ENCODE peak calls at places on chromosomes 5 and 9, in ten cellular contexts. F is neuronal stem cell, I is small intestine, U is endodermal cell, B is aorta, D is SK-N-MC, Z is upper lobe of right lung, N is brain microvascular endothelial cell, R is psoas muscle, J is thyroid gland. O is an unnamed sample.

GRCh38 chr5:141508808-141509611 is 20.1 kb downstream of the PCDHGC5 start:
- DNase-seq in F (peak; percentile 93), I (no peak), U (peak; percentile 89), B (peak; percentile 89), D (no peak), Z (no peak), N (peak; percentile 88), R (peak; percentile 89), J (peak; percentile 38), O (peak; percentile 66)

GRCh38 chr5:134132372-134133212 is 18.1 kb downstream of the TCF7 start:
- DNase-seq in F (no peak), I (peak; percentile 54), U (peak; percentile 76), B (peak; percentile 54), D (no peak), Z (peak; percentile 51), N (no peak), R (peak; percentile 43), J (no peak), O (no peak)

GRCh38 chr5:66565878-66566277 is 30.3 kb upstream of the MAST4 start:
- DNase-seq in F (no peak), I (no peak), U (no peak), B (no peak), D (no peak), Z (no peak), N (no peak), R (no peak), J (no peak), O (no peak)

GRCh38 chr5:157549283-157549629 is 26.3 kb downstream of the ADAM19 start:
- DNase-seq in F (no peak), I (no peak), U (no peak), B (no peak), D (no peak), Z (no peak), N (no peak), R (no peak), J (no peak), O (no peak)

GRCh38 chr5:148932355-148932935 is 106.0 kb downstream of the ADRB2 start:
- DNase-seq in F (no peak), I (peak; percentile 40), U (peak; percentile 19), B (no peak), D (no peak), Z (no peak), N (no peak), R (no peak), J (no peak), O (no peak)

GRCh38 chr9:6552033-6552737 is 93.3 kb downstream of the GLDC start:
- DNase-seq in F (no peak), I (no peak), U (no peak), B (no peak), D (no peak), Z (no peak), N (peak; percentile 52), R (no peak), J (no peak), O (peak; percentile 43)

GRCh38 chr9:120532475-120532874 is 47.5 kb downstream of the CDK5RAP2 start:
- DNase-seq in F (no peak), I (peak; percentile 94), U (no peak), B (no peak), D (no peak), Z (peak; percentile 71), N (peak; percentile 1), R (peak; percentile 86), J (peak; percentile 21), O (peak; percentile 31)

GRCh38 chr9:88230612-88231011 is 92.3 kb upstream of the SPATA31C2 start:
- DNase-seq in F (no peak), I (no peak), U (no peak), B (no peak), D (no peak), Z (no peak), N (no peak), R (no peak), J (no peak), O (no peak)

GRCh38 chr5:140549237-140550144 is 2.0 kb downstream of the EIF4EBP3 start:
- DNase-seq in F (no peak), I (peak; percentile 85), U (peak; percentile 36), B (peak; percentile 71), D (no peak), Z (no peak), N (peak; percentile 11), R (peak; percentile 75), J (peak; percentile 29), O (peak; percentile 31)

GRCh38 chr9:128555180-128555721 is 2.9 kb downstream of the SPTAN1 start:
- DNase-seq in F (peak; percentile 52), I (peak; percentile 73), U (peak; percentile 76), B (no peak), D (no peak), Z (no peak), N (peak; percentile 62), R (no peak), J (peak; percentile 45), O (peak; percentile 66)

GRCh38 chr5:149915392-149916260 is 29.0 kb downstream of the PDE6A start:
- DNase-seq in F (no peak), I (no peak), U (no peak), B (no peak), D (no peak), Z (no peak), N (peak; percentile 69), R (no peak), J (no peak), O (no peak)

GRCh38 chr5:98911221-98912040 is 17.4 kb downstream of the CHD1 start:
- DNase-seq in F (peak; percentile 55), I (no peak), U (no peak), B (no peak), D (no peak), Z (no peak), N (peak; percentile 45), R (no peak), J (no peak), O (no peak)

GRCh38 chr5:6631441-6631840 is 1.4 kb downstream of the NSUN2 start:
- DNase-seq in F (no peak), I (no peak), U (no peak), B (no peak), D (no peak), Z (no peak), N (no peak), R (no peak), J (no peak), O (no peak)
- H3K36me3 ChIP-seq in F (peaks cover 12% of the 10 kb centered on the region), I (peaks cover 6% of the 10 kb centered on the region), U (peaks cover 50% of the 10 kb centered on the region), B (no peaks in the 10 kb centered on the region), D (peaks cover 53% of the 10 kb centered on the region), Z (peaks cover 37% of the 10 kb centered on the region), N (peaks cover 35% of the 10 kb centered on the region), R (peaks cover 3% of the 10 kb centered on the region), J (no peaks in the 10 kb centered on the region), O (peaks cover 64% of the 10 kb centered on the region)

GRCh38 chr9:121900163-121900562 is 192.9 kb downstream of the TTLL11 start:
- DNase-seq in F (no peak), I (no peak), U (no peak), B (no peak), D (no peak), Z (no peak), N (no peak), R (no peak), J (no peak), O (no peak)
- H3K36me3 ChIP-seq in F (peaks cover 3% of the 10 kb centered on the region), I (no peaks in the 10 kb centered on the region), U (no peaks in the 10 kb centered on the region), B (no peaks in the 10 kb centered on the region), D (no peaks in the 10 kb centered on the region), Z (no peaks in the 10 kb centered on the region), N (no peaks in the 10 kb centered on the region), R (no peaks in the 10 kb centered on the region), J (no peaks in the 10 kb centered on the region), O (no peaks in the 10 kb centered on the region)

GRCh38 chr5:55316842-55317241 is 9.1 kb downstream of the MTREX start:
- DNase-seq in F (no peak), I (no peak), U (no peak), B (no peak), D (no peak), Z (no peak), N (no peak), R (no peak), J (no peak), O (no peak)
- H3K36me3 ChIP-seq in F (peaks cover 1% of the 10 kb centered on the region), I (no peaks in the 10 kb centered on the region), U (peaks cover 20% of the 10 kb centered on the region), B (no peaks in the 10 kb centered on the region), D (peaks cover 53% of the 10 kb centered on the region), Z (no peaks in the 10 kb centered on the region), N (no peaks in the 10 kb centered on the region), R (no peaks in the 10 kb centered on the region), J (no peaks in the 10 kb centered on the region), O (peaks cover 18% of the 10 kb centered on the region)

GRCh38 chr9:98457696-98458370 is 202.4 kb upstream of the TBC1D2 start:
- DNase-seq in F (no peak), I (no peak), U (no peak), B (no peak), D (no peak), Z (no peak), N (no peak), R (no peak), J (no peak), O (no peak)

GRCh38 chr9:98453589-98454311 is 198.3 kb upstream of the TBC1D2 start:
- DNase-seq in F (no peak), I (no peak), U (no peak), B (no peak), D (no peak), Z (no peak), N (no peak), R (no peak), J (peak; percentile 57), O (no peak)

GRCh38 chr9:98455256-98455956 is 200.0 kb upstream of the TBC1D2 start:
- DNase-seq in F (no peak), I (no peak), U (no peak), B (no peak), D (no peak), Z (no peak), N (no peak), R (no peak), J (no peak), O (no peak)

GRCh38 chr9:98451576-98451975 is 196.1 kb upstream of the TBC1D2 start:
- DNase-seq in F (no peak), I (no peak), U (no peak), B (no peak), D (no peak), Z (no peak), N (no peak), R (no peak), J (no peak), O (no peak)

GRCh38 chr9:98455957-98456621 is 200.6 kb upstream of the TBC1D2 start:
- DNase-seq in F (no peak), I (no peak), U (no peak), B (no peak), D (no peak), Z (no peak), N (peak; percentile 54), R (no peak), J (peak; percentile 64), O (peak; percentile 50)
- H3K36me3 ChIP-seq in F (no peaks in the 10 kb centered on the region), I (no peaks in the 10 kb centered on the region), U (no peaks in the 10 kb centered on the region), B (no peaks in the 10 kb centered on the region), D (no peaks in the 10 kb centered on the region), Z (no peaks in the 10 kb centered on the region), N (no peaks in the 10 kb centered on the region), R (no peaks in the 10 kb centered on the region), J (no peaks in the 10 kb centered on the region), O (no peaks in the 10 kb centered on the region)

DNA sequence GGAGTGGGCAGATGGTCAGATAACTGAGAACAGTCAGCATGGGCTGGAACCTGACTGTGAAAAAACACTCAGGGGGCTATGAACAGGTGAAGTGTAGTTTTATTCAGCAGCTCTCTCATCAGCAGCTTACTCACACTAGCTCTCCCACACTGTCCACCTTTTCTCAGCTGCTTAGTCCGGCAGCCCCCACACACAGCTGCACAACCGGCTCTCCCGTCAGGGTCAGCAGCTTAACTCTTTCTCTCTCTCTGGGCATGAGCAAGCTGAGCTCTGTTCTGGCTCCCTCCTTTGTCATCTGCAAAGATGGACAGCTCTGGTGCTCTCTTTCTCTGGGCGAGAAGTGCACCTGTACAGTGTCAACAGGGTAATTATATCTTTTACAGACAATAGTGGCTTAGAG is 8.2 kb downstream of the DMAC1 start:
- DNase-seq in F (no peak), I (no peak), U (no peak), B (no peak), D (no peak), Z (no peak), N (no peak), R (no peak), J (no peak), O (no peak)
- H3K36me3 ChIP-seq in F (peaks cover 25% of the 10 kb centered on the region), I (no peaks in the 10 kb centered on the region), U (peaks cover 17% of the 10 kb centered on the region), B (peaks cover 3% of the 10 kb centered on the region), D (peaks cover 30% of the 10 kb centered on the region), Z (peaks cover 25% of the 10 kb centered on the region), N (peaks cover 4% of the 10 kb centered on the region), R (peaks cover 6% of the 10 kb centered on the region), J (no peaks in the 10 kb centered on the region), O (no peaks in the 10 kb centered on the region)

O was measured in SJSA1.